ENCODE peak calls at places on chromosome 13, in four cellular contexts. One of them, this sample, is unnamed.

GRCh38 chr13:110138009-110138699 is 168.8 kb downstream of the COL4A1 start:
- DNase-seq in NCI-H1417: peak; percentile 87
- DNase-seq in HCEC 1CT: peak; percentile 70
- DNase-seq in pons: no peak
- DNase-seq in this sample: peak; percentile 73

GRCh38 chr13:111845621-111846351 is 221.2 kb upstream of the SOX1 start:
- DNase-seq in NCI-H1417: peak; percentile 35
- DNase-seq in pons: no peak
- DNase-seq in HCEC 1CT: no peak
- DNase-seq in this sample: no peak

GRCh38 chr13:64993514-64994164 is 2236.5 kb downstream of the PCDH9 start:
- DNase-seq in pons: no peak
- DNase-seq in HCEC 1CT: no peak
- DNase-seq in NCI-H1417: no peak
- DNase-seq in this sample: no peak

GRCh38 chr13:40878321-40878720 is 88.9 kb downstream of the SLC25A15 start:
- DNase-seq in pons: no peak
- DNase-seq in HCEC 1CT: no peak
- DNase-seq in NCI-H1417: no peak
- DNase-seq in this sample: no peak

GRCh38 chr13:93963266-93964131 is 516.0 kb downstream of the DCT start:
- DNase-seq in HCEC 1CT: peak; percentile 77
- DNase-seq in NCI-H1417: peak; percentile 40
- DNase-seq in pons: no peak
- DNase-seq in this sample: peak; percentile 12

GRCh38 chr13:71464673-71465072 is 402.3 kb downstream of the DACH1 start:
- DNase-seq in pons: no peak
- DNase-seq in NCI-H1417: no peak
- DNase-seq in HCEC 1CT: no peak
- DNase-seq in this sample: no peak

GRCh38 chr13:110836600-110836903 is 78.3 kb downstream of the ANKRD10 start:
- DNase-seq in NCI-H1417: no peak
- DNase-seq in pons: no peak
- DNase-seq in HCEC 1CT: no peak
- DNase-seq in this sample: no peak

GRCh38 chr13:57569981-57570380 is 61.6 kb upstream of the PCDH17 start:
- DNase-seq in HCEC 1CT: no peak
- DNase-seq in NCI-H1417: no peak
- DNase-seq in pons: no peak
- DNase-seq in this sample: no peak

GRCh38 chr13:97798836-97799235 is 154.6 kb upstream of the IPO5 start:
- DNase-seq in pons: no peak
- DNase-seq in NCI-H1417: no peak
- DNase-seq in HCEC 1CT: peak; percentile 5
- DNase-seq in this sample: peak; percentile 4

GRCh38 chr13:31236211-31236786 is 36.5 kb downstream of the B3GLCT start:
- DNase-seq in NCI-H1417: peak; percentile 5
- DNase-seq in HCEC 1CT: peak; percentile 55
- DNase-seq in pons: peak; percentile 55
- DNase-seq in this sample: peak; percentile 49

GRCh38 chr13:44207476-44207875 is 166.1 kb upstream of the SERP2 start:
- DNase-seq in NCI-H1417: no peak
- DNase-seq in HCEC 1CT: no peak
- DNase-seq in pons: no peak
- DNase-seq in this sample: no peak

GRCh38 chr13:33003458-33004019 is 12.7 kb upstream of the KL start:
- DNase-seq in HCEC 1CT: no peak
- DNase-seq in NCI-H1417: peak; percentile 39
- DNase-seq in pons: no peak
- DNase-seq in this sample: no peak

GRCh38 chr13:30755678-30756077 is 20.3 kb downstream of the ALOX5AP start:
- DNase-seq in HCEC 1CT: no peak
- DNase-seq in NCI-H1417: no peak
- DNase-seq in pons: no peak
- DNase-seq in this sample: no peak

GRCh38 chr13:38348890-38349289 is 761 bp upstream of the UFM1 start:
- DNase-seq in pons: no peak
- DNase-seq in NCI-H1417: peak; percentile 31
- DNase-seq in HCEC 1CT: peak; percentile 27
- DNase-seq in this sample: peak; percentile 27

GRCh38 chr13:109649713-109650112 is 136.7 kb downstream of the IRS2 start:
- DNase-seq in NCI-H1417: no peak
- DNase-seq in HCEC 1CT: no peak
- DNase-seq in pons: no peak
- DNase-seq in this sample: no peak

GRCh38 chr13:33271759-33272158 is 13.8 kb downstream of the STARD13 start:
- DNase-seq in NCI-H1417: no peak
- DNase-seq in HCEC 1CT: peak; percentile 26
- DNase-seq in pons: no peak
- DNase-seq in this sample: no peak

GRCh38 chr13:32796754-32797153 is 210.5 kb downstream of the PDS5B start:
- DNase-seq in HCEC 1CT: no peak
- DNase-seq in pons: no peak
- DNase-seq in NCI-H1417: no peak
- DNase-seq in this sample: no peak

GRCh38 chr13:39957868-39958676 is 302.6 kb downstream of the COG6 start:
- DNase-seq in pons: no peak
- DNase-seq in HCEC 1CT: no peak
- DNase-seq in NCI-H1417: no peak
- DNase-seq in this sample: no peak

This sample was measured in HFFc6.